ENCODE peak calls at places on chromosomes 13 and 19, in eight cellular contexts. L is substantia nigra, E is uterus, G is WERI-Rb-1, W is GM23248, R is neuronal stem cell, O is coronary artery, H is astrocyte. X is an unnamed sample.

GRCh38 chr13:48429886-48430285 is 17.0 kb upstream of the LPAR6 start:
- DNase-seq in L (no peak), E (no peak), G (no peak), W (no peak), R (no peak), O (no peak), H (no peak), X (no peak)

GRCh38 chr19:1481893-1482360 is 2.9 kb upstream of the C19orf25 start:
- DNase-seq in L (no peak), E (no peak), G (no peak), W (no peak), R (no peak), O (no peak), H (no peak), X (no peak)

GRCh38 chr19:4431808-4432674 is 25.6 kb downstream of the UBXN6 start:
- DNase-seq in L (peak), E (no peak), G (no peak), W (no peak), R (no peak), O (no peak), H (no peak), X (no peak)

GRCh38 chr19:13079542-13079986 is 23.1 kb downstream of the LYL1 start:
- DNase-seq in L (no peak), E (peak), G (no peak), W (peak), R (no peak), O (no peak), H (no peak), X (no peak)

GRCh38 chr19:10420444-10421239 is at the start of gene PDE4A:
- DNase-seq in L (no peak), E (no peak), G (peak), W (peak), R (no peak), O (no peak), H (no peak), X (peak)

GRCh38 chr19:45275370-45275971 is 24.4 kb downstream of the MARK4 start:
- DNase-seq in L (no peak), E (no peak), G (peak), W (no peak), R (no peak), O (no peak), H (no peak), X (no peak)

GRCh38 chr13:77184455-77184854 is 142.4 kb downstream of the MYCBP2 start:
- DNase-seq in L (no peak), E (no peak), G (no peak), W (no peak), R (no peak), O (no peak), H (no peak), X (no peak)

GRCh38 chr13:89865331-89865833 is 1482.1 kb upstream of the MIR17HG start:
- DNase-seq in L (no peak), E (no peak), G (no peak), W (no peak), R (no peak), O (no peak), H (no peak), X (no peak)

GRCh38 chr19:41175825-41176734 is 16.9 kb upstream of the CYP2S1 start:
- DNase-seq in L (peak), E (peak), G (no peak), W (peak), R (no peak), O (no peak), H (peak), X (peak)

GRCh38 chr19:36198116-36198515 is 16.3 kb downstream of the ZNF565 start:
- DNase-seq in L (peak), E (no peak), G (no peak), W (no peak), R (no peak), O (no peak), H (no peak), X (no peak)

GRCh38 chr19:48496959-48497727 is 14.5 kb downstream of the LMTK3 start:
- DNase-seq in L (no peak), E (no peak), G (no peak), W (no peak), R (no peak), O (no peak), H (no peak), X (no peak)
- H3K27ac ChIP-seq in L (no peak), E (no peak), G (no peak), W (no peak), R (no peak), O (no peak), H (no peak), X (no peak)

GRCh38 chr13:86909318-86909717 is 761.9 kb upstream of the SLITRK5 start:
- DNase-seq in L (no peak), E (no peak), G (no peak), W (no peak), R (no peak), O (no peak), H (no peak), X (no peak)
- H3K27ac ChIP-seq in L (no peak), E (no peak), G (no peak), W (no peak), R (no peak), O (no peak), H (no peak), X (no peak)

DNA sequence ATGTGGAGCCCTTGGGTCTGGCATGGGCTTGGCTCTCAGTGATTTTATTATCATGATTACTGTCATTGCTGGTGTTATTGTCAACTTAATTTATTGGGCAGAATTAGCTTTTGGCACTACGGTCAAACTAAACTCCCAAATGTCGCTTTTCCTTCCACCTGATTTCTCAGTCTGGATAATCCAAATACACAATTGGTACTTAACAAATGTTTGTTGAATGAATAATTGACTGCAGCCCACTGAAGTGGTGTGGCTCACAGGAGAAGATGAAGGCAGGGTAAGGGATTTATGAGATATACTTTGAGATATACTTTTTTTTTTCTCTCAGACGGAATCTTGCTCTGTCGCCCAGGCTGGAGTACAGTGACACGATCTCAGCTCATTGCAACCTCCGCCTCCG is 1.5 kb downstream of the COLGALT1 start:
- DNase-seq in L (no peak), E (no peak), G (no peak), W (no peak), R (no peak), O (no peak), H (no peak), X (no peak)
- H3K27ac ChIP-seq in L (no peak), E (no peak), G (no peak), W (peak), R (no peak), O (peak), H (no peak), X (no peak)

GRCh38 chr13:33496336-33496735 is 210.8 kb upstream of the STARD13 start:
- DNase-seq in L (no peak), E (no peak), G (no peak), W (no peak), R (no peak), O (no peak), H (no peak), X (no peak)

GRCh38 chr13:33497146-33497845 is 211.7 kb upstream of the STARD13 start:
- DNase-seq in L (no peak), E (no peak), G (no peak), W (peak), R (no peak), O (no peak), H (peak), X (no peak)

GRCh38 chr13:33490461-33491327 is 205.1 kb upstream of the STARD13 start:
- DNase-seq in L (peak), E (peak), G (peak), W (peak), R (peak), O (no peak), H (no peak), X (peak)

GRCh38 chr13:33493672-33494365 is 208.3 kb upstream of the STARD13 start:
- DNase-seq in L (no peak), E (no peak), G (no peak), W (no peak), R (no peak), O (no peak), H (no peak), X (no peak)

DNA sequence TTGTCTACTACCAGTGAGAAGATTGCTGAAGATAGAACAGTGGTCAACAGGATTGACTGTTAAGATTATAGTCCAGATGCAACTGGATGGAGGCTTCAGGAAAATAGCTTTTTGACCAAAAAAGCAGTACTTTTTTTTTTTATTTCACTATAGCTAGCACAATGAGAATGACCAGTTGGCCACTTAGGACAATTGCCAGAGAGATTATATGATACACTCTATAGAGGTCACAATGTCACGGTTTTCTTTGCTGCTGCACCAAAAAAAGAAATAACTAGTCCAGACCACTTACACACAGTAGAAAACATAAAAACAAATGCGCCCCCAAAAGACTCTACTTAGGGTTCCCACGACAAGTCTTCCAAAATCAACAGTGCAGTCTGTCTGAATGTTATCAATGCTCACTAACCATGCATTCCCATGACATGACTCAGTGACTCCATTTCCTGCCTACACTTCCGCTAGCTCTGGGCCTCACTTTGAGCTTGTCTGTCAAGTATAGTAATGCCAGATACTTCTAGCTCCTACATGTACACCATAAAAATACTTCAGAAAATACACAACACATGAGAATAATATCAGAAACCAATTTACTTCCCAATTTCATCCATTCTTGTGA is 209.2 kb upstream of the STARD13 start:
- DNase-seq in L (no peak), E (no peak), G (no peak), W (peak), R (no peak), O (no peak), H (peak), X (no peak)
- H3K27ac ChIP-seq in L (no peak), E (no peak), G (no peak), W (peak), R (no peak), O (peak), H (peak), X (no peak)

GRCh38 chr13:79937311-79938243 is 403.3 kb downstream of the SPRY2 start:
- DNase-seq in L (peak), E (no peak), G (no peak), W (no peak), R (no peak), O (no peak), H (no peak), X (no peak)
- H3K27ac ChIP-seq in L (peak), E (no peak), G (no peak), W (peak), R (no peak), O (peak), H (peak), X (no peak)

DNA sequence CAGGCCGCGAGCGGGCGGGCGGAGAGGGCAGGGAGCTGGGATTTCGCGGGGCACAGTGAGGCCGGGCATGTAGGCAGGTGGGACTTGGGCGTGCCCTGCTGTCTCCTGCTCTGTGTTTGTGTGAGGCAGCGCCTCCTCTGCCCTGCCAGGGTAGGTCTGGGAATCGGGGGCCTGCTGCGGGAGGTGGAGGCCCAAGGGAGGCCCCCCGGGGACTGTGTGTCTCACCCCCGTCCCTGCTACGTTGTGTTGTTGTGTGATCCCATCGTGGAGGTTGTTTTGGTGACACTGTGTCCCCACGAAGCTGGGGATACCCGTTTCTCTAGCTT is 957 bp downstream of the FXYD1 start:
- DNase-seq in L (no peak), E (no peak), G (peak), W (no peak), R (no peak), O (no peak), H (no peak), X (no peak)
- H3K27ac ChIP-seq in L (peak), E (peak), G (peak), W (no peak), R (no peak), O (peak), H (no peak), X (no peak)

GRCh38 chr19:49069026-49069425 is 3.5 kb downstream of the KCNA7 start:
- DNase-seq in L (no peak), E (no peak), G (no peak), W (no peak), R (no peak), O (no peak), H (no peak), X (no peak)

GRCh38 chr19:49064768-49065611 is at the start of gene NTF4:
- DNase-seq in L (no peak), E (no peak), G (peak), W (peak), R (peak), O (no peak), H (no peak), X (peak)

GRCh38 chr19:49064029-49064629 is 489 bp downstream of the NTF4 start:
- DNase-seq in L (no peak), E (no peak), G (no peak), W (no peak), R (no peak), O (no peak), H (no peak), X (peak)

GRCh38 chr19:49067554-49067953 is 2.9 kb upstream of the NTF4 start:
- DNase-seq in L (no peak), E (no peak), G (no peak), W (no peak), R (no peak), O (no peak), H (no peak), X (no peak)

GRCh38 chr19:49065905-49066512 is 1.4 kb upstream of the NTF4 start:
- DNase-seq in L (no peak), E (no peak), G (no peak), W (no peak), R (no peak), O (no peak), H (no peak), X (no peak)
- H3K27ac ChIP-seq in L (no peak), E (no peak), G (no peak), W (no peak), R (no peak), O (no peak), H (no peak), X (no peak)

DNA sequence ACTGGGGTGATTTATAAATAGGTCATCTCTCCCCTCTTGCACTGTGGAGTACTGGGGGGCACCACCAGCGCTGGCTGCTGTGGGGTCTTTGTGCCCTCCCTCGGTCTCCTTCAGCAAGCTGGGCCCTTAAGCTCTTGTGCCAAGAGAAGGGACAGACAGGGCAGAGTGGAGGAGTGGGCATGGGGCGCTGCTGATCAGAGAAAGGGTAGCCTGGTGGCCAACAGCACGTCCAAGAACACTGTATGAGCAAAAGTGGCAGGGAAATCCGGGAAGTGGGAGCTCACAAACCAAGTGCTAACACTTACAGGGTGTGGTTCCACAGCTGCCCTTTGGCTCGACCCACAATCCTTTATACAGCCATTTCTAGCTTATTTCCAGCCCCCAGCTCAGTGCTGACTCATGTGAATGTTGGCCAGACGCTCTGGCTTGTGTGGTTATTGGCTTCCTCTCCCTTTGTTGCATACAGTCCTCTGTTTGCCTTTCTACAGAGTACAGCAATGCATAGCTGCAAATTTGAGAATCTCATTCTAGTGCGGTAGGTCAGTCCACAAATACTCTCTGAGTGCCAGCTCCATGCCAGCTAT is 298.8 kb downstream of the SHISA2 start:
- DNase-seq in L (no peak), E (peak), G (no peak), W (peak), R (no peak), O (no peak), H (peak), X (no peak)
- H3K27ac ChIP-seq in L (no peak), E (no peak), G (no peak), W (no peak), R (no peak), O (peak), H (peak), X (no peak)

GRCh38 chr19:50794074-50794777 is 4.0 kb downstream of the ACP4 start:
- DNase-seq in L (no peak), E (no peak), G (peak), W (peak), R (no peak), O (no peak), H (no peak), X (no peak)

GRCh38 chr19:50794778-50795664 is 4.8 kb downstream of the ACP4 start:
- DNase-seq in L (no peak), E (no peak), G (peak), W (peak), R (no peak), O (no peak), H (no peak), X (no peak)

GRCh38 chr19:50796634-50797428 is 6.6 kb downstream of the ACP4 start:
- DNase-seq in L (no peak), E (no peak), G (no peak), W (no peak), R (no peak), O (no peak), H (no peak), X (no peak)

GRCh38 chr19:50796128-50796633 is 6.0 kb downstream of the ACP4 start:
- DNase-seq in L (no peak), E (no peak), G (peak), W (no peak), R (no peak), O (no peak), H (no peak), X (no peak)

DNA sequence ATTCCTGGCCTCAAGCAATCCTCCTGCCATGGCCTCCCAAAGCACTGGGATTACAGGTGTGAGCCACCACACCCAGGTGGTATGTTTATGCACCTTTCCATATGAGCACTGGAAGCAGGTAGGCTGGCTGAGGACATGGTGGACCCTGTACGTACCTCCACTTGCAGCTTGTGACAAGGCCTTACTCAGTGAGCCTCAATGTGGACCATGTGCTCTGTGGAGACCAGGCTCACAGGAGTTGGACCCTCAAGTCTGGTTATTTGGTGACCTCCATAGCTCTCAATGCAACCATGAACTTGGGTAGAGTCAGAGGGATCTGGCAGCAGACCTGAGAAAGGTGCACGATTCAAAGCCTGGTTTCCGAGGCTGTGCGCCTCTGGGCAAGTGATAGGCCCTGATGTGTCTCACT is 5.5 kb downstream of the ACP4 start:
- DNase-seq in L (no peak), E (no peak), G (no peak), W (no peak), R (no peak), O (no peak), H (no peak), X (no peak)
- H3K27ac ChIP-seq in L (no peak), E (no peak), G (no peak), W (no peak), R (no peak), O (no peak), H (no peak), X (no peak)